ENCODE peak calls at places on chromosomes 5 and 9, in nine cellular contexts. T is A549; L is stimulated activated CD4-positive, alpha-beta T cell treated with anti-CD3 and anti-CD28 coated beads, Interleukin-4, amount 100 ng/mL, for 4 hours; O is suprapubic skin; P is AG20443; H is fibroblast of mammary gland; M is AG09319; A is HFFc6; C is NCI-H460. Q is an unnamed sample.

GRCh38 chr5:56459394-56459793 is 226.3 kb upstream of the ANKRD55 start:
- DNase-seq in T (no peak), L (no peak), O (no peak), P (no peak), H (no peak), M (no peak), A (no peak), C (no peak), Q (no peak)

GRCh38 chr9:132559711-132560110 is 22.7 kb upstream of the BARHL1 start:
- DNase-seq in T (no peak), L (no peak), O (no peak), P (no peak), H (no peak), M (no peak), A (no peak), C (no peak), Q (no peak)

GRCh38 chr5:81121273-81121672 is 111.8 kb upstream of the CKMT2 start:
- DNase-seq in T (no peak), L (no peak), O (no peak), P (no peak), H (no peak), M (no peak), A (no peak), C (no peak), Q (no peak)

GRCh38 chr5:44884036-44884435 is 75.3 kb downstream of the MRPS30 start:
- DNase-seq in T (no peak), L (no peak), O (no peak), P (no peak), H (no peak), M (no peak), A (no peak), C (no peak), Q (no peak)

GRCh38 chr9:117734523-117735314 is 30.5 kb downstream of the TLR4 start:
- DNase-seq in T (no peak), L (no peak), O (no peak), P (peak), H (peak), M (no peak), A (peak), C (no peak), Q (no peak)

GRCh38 chr5:74209566-74209965 is 431.0 kb downstream of the ENC1 start:
- DNase-seq in T (no peak), L (no peak), O (no peak), P (no peak), H (no peak), M (no peak), A (no peak), C (no peak), Q (no peak)

GRCh38 chr9:7974335-7975005 is 174.9 kb upstream of the DMAC1 start:
- DNase-seq in T (no peak), L (no peak), O (no peak), P (no peak), H (no peak), M (no peak), A (no peak), C (no peak), Q (no peak)

GRCh38 chr9:132008184-132008781 is 71.4 kb downstream of the MED27 start:
- DNase-seq in T (peak), L (no peak), O (no peak), P (peak), H (peak), M (no peak), A (peak), C (peak), Q (no peak)

GRCh38 chr5:136031713-136032112 is 2.9 kb downstream of the TGFBI start:
- DNase-seq in T (no peak), L (no peak), O (no peak), P (no peak), H (no peak), M (no peak), A (no peak), C (no peak), Q (no peak)

GRCh38 chr9:83584995-83585394 is 37.9 kb upstream of the IDNK start:
- DNase-seq in T (no peak), L (no peak), O (no peak), P (no peak), H (no peak), M (no peak), A (no peak), C (no peak), Q (no peak)

GRCh38 chr9:123642291-123643278 is 286.6 kb downstream of the CRB2 start:
- DNase-seq in T (no peak), L (no peak), O (no peak), P (no peak), H (no peak), M (no peak), A (no peak), C (no peak), Q (no peak)

GRCh38 chr9:96491079-96491879 is 41.3 kb downstream of the HABP4 start:
- DNase-seq in T (no peak), L (peak), O (no peak), P (peak), H (no peak), M (no peak), A (no peak), C (no peak), Q (peak)

GRCh38 chr5:136364307-136364706 is 1.0 kb downstream of the TRPC7 start:
- DNase-seq in T (peak), L (no peak), O (no peak), P (no peak), H (peak), M (no peak), A (no peak), C (peak), Q (no peak)

GRCh38 chr5:172766287-172767104 is 4.5 kb downstream of the DUSP1 start:
- DNase-seq in T (no peak), L (no peak), O (peak), P (no peak), H (peak), M (peak), A (peak), C (peak), Q (peak)

GRCh38 chr9:125425901-125426515 is 164.4 kb downstream of the GAPVD1 start:
- DNase-seq in T (no peak), L (no peak), O (no peak), P (no peak), H (no peak), M (no peak), A (no peak), C (no peak), Q (no peak)

GRCh38 chr5:171092194-171092593 is 216.9 kb upstream of the TLX3 start:
- DNase-seq in T (no peak), L (no peak), O (no peak), P (no peak), H (peak), M (no peak), A (peak), C (peak), Q (no peak)

GRCh38 chr5:17020586-17021362 is 84.7 kb upstream of the MYO10 start:
- DNase-seq in T (no peak), L (no peak), O (no peak), P (no peak), H (no peak), M (no peak), A (no peak), C (no peak), Q (no peak)

GRCh38 chr9:108184941-108185340 is 670.8 kb downstream of the ACTL7B start:
- DNase-seq in T (no peak), L (no peak), O (no peak), P (peak), H (peak), M (no peak), A (no peak), C (no peak), Q (no peak)

GRCh38 chr5:157212307-157212706 is 31.7 kb downstream of the ITK start:
- DNase-seq in T (no peak), L (no peak), O (no peak), P (no peak), H (no peak), M (no peak), A (no peak), C (no peak), Q (no peak)

GRCh38 chr5:121350493-121350892 is 501.2 kb upstream of the FTMT start:
- DNase-seq in T (no peak), L (no peak), O (no peak), P (no peak), H (peak), M (peak), A (no peak), C (no peak), Q (no peak)

GRCh38 chr9:78835928-78836450 is 539.1 kb downstream of the PSAT1 start:
- DNase-seq in T (no peak), L (no peak), O (no peak), P (no peak), H (no peak), M (no peak), A (no peak), C (no peak), Q (no peak)

GRCh38 chr5:131996210-131997025 is 15.0 kb downstream of the ACSL6 start:
- DNase-seq in T (no peak), L (no peak), O (no peak), P (no peak), H (no peak), M (no peak), A (no peak), C (no peak), Q (no peak)

GRCh38 chr5:147763791-147764525 is 18.6 kb downstream of the JAKMIP2 start:
- DNase-seq in T (no peak), L (no peak), O (no peak), P (peak), H (peak), M (no peak), A (peak), C (no peak), Q (no peak)

GRCh38 chr9:123005964-123006363 is 27.5 kb upstream of the GPR21 start:
- DNase-seq in T (no peak), L (no peak), O (no peak), P (no peak), H (no peak), M (no peak), A (no peak), C (no peak), Q (no peak)

GRCh38 chr5:26700759-26701384 is 337.5 kb downstream of the CDH9 start:
- DNase-seq in T (peak), L (no peak), O (no peak), P (no peak), H (peak), M (no peak), A (peak), C (peak), Q (no peak)

GRCh38 chr5:154721476-154722058 is 33.6 kb upstream of the LARP1 start:
- DNase-seq in T (no peak), L (no peak), O (no peak), P (no peak), H (no peak), M (no peak), A (no peak), C (no peak), Q (no peak)

GRCh38 chr9:117403403-117403811 is 11.4 kb downstream of the ASTN2 start:
- DNase-seq in T (no peak), L (no peak), O (no peak), P (no peak), H (no peak), M (no peak), A (no peak), C (no peak), Q (no peak)

GRCh38 chr5:145787996-145788395 is 47.1 kb downstream of the PRELID2 start:
- DNase-seq in T (no peak), L (no peak), O (no peak), P (no peak), H (no peak), M (no peak), A (no peak), C (no peak), Q (no peak)

GRCh38 chr5:124052201-124052600 is 540.2 kb downstream of the CSNK1G3 start:
- DNase-seq in T (no peak), L (no peak), O (no peak), P (no peak), H (no peak), M (no peak), A (no peak), C (no peak), Q (no peak)

GRCh38 chr9:93827545-93828330 is 127.4 kb downstream of the BARX1 start:
- DNase-seq in T (peak), L (no peak), O (peak), P (peak), H (peak), M (peak), A (peak), C (peak), Q (no peak)

GRCh38 chr5:107248065-107248695 is 422.6 kb downstream of the EFNA5 start:
- DNase-seq in T (peak), L (no peak), O (no peak), P (peak), H (peak), M (no peak), A (no peak), C (peak), Q (peak)

GRCh38 chr5:66554884-66555283 is 41.3 kb upstream of the MAST4 start:
- DNase-seq in T (no peak), L (no peak), O (no peak), P (no peak), H (no peak), M (no peak), A (no peak), C (no peak), Q (no peak)

GRCh38 chr5:18799482-18800128 is 1165.3 kb downstream of the TAF11L14 start:
- DNase-seq in T (no peak), L (no peak), O (no peak), P (no peak), H (no peak), M (no peak), A (no peak), C (no peak), Q (no peak)

GRCh38 chr5:180297587-180298282 is 5.9 kb upstream of the MAPK9 start:
- DNase-seq in T (no peak), L (no peak), O (no peak), P (no peak), H (peak), M (no peak), A (no peak), C (no peak), Q (no peak)

GRCh38 chr5:51977014-51977413 is 593.8 kb downstream of the ISL1 start:
- DNase-seq in T (no peak), L (no peak), O (no peak), P (no peak), H (no peak), M (no peak), A (no peak), C (no peak), Q (no peak)